ENCODE peak calls at places on chromosome 20, in five cellular contexts. R, P, A, T and Z are unnamed samples.

GRCh38 chr20:36272547-36273220 is 33.5 kb upstream of the DLGAP4 start:
- DNase-seq in T (no peak), R (no peak), P (no peak), A (no peak), Z (no peak)

GRCh38 chr20:54208492-54209044 is 681 bp downstream of the PFDN4 start:
- DNase-seq in T (peak), A (no peak), R (peak), P (peak), Z (no peak)

GRCh38 chr20:17171750-17172149 is 55.1 kb upstream of the PCSK2 start:
- DNase-seq in P (no peak), T (no peak), A (no peak), R (no peak), Z (no peak)

GRCh38 chr20:54025166-54025835 is 45.1 kb downstream of the BCAS1 start:
- DNase-seq in P (no peak), T (no peak), R (no peak), A (no peak), Z (no peak)

GRCh38 chr20:33444797-33445560 is 1.4 kb upstream of the SNTA1 start:
- DNase-seq in P (peak), T (no peak), A (no peak), R (no peak), Z (no peak)

GRCh38 chr20:34715384-34715783 is 11.2 kb downstream of the TP53INP2 start:
- DNase-seq in T (no peak), R (no peak), P (no peak), A (no peak), Z (no peak)

GRCh38 chr20:37345339-37346231 is at the start of gene SRC:
- DNase-seq in T (peak), P (peak), A (no peak), R (no peak), Z (peak)

GRCh38 chr20:41513829-41514228 is 104.3 kb downstream of the CHD6 start:
- DNase-seq in R (no peak), A (no peak), P (no peak), T (no peak), Z (no peak)

GRCh38 chr20:8744228-8744844 is 324.6 kb upstream of the PLCB4 start:
- DNase-seq in R (no peak), P (no peak), T (no peak), A (no peak), Z (no peak)

GRCh38 chr20:2703716-2704475 is 11.3 kb downstream of the EBF4 start:
- DNase-seq in P (no peak), A (no peak), T (no peak), R (no peak), Z (no peak)

GRCh38 chr20:23188377-23189169 is 102.4 kb upstream of the CD93 start:
- DNase-seq in R (no peak), P (no peak), T (no peak), A (no peak), Z (no peak)

GRCh38 chr20:43942661-43943285 is 28.1 kb downstream of the TOX2 start:
- DNase-seq in T (peak), R (peak), A (no peak), P (peak), Z (no peak)

GRCh38 chr20:45014671-45015415 is 48.5 kb downstream of the STK4 start:
- DNase-seq in P (no peak), T (no peak), A (no peak), R (no peak), Z (no peak)

GRCh38 chr20:45012682-45013302 is 46.5 kb downstream of the STK4 start:
- DNase-seq in R (no peak), P (no peak), A (no peak), T (no peak), Z (no peak)

GRCh38 chr20:45010399-45010828 is 44.1 kb downstream of the STK4 start:
- DNase-seq in T (no peak), P (no peak), A (no peak), R (no peak), Z (no peak)

GRCh38 chr20:45008521-45009049 is 42.3 kb downstream of the STK4 start:
- DNase-seq in T (no peak), P (no peak), R (no peak), A (no peak), Z (no peak)

GRCh38 chr20:45011108-45011526 is 44.8 kb downstream of the STK4 start:
- DNase-seq in A (peak), R (no peak), T (peak), P (peak), Z (no peak)
- TF ChIP-seq CTCF in A (peak), R (peak), T (peak), P (peak), Z (peak)

GRCh38 chr20:59182401-59183044 is 18.9 kb downstream of the ZNF831 start:
- DNase-seq in A (peak), R (no peak), P (no peak), T (no peak), Z (no peak)
- TF ChIP-seq CTCF in A (no peak), R (no peak), P (no peak), T (no peak), Z (no peak)

GRCh38 chr20:50506270-50506579 is 4.0 kb upstream of the PTPN1 start:
- DNase-seq in T (no peak), A (no peak), R (no peak), P (no peak), Z (no peak)
- TF ChIP-seq CTCF in T (no peak), A (no peak), R (no peak), P (no peak), Z (no peak)

GRCh38 chr20:10696650-10697049 is 22.9 kb upstream of the JAG1 start:
- DNase-seq in A (no peak), R (no peak), T (peak), P (peak), Z (no peak)
- TF ChIP-seq CTCF in A (no peak), R (peak), T (peak), P (peak), Z (peak)

GRCh38 chr20:15267935-15268334 is 930.5 kb upstream of the FLRT3 start:
- DNase-seq in R (no peak), A (no peak), T (peak), P (no peak), Z (no peak)

GRCh38 chr20:15265910-15266309 is 928.5 kb upstream of the FLRT3 start:
- DNase-seq in T (no peak), P (no peak), A (no peak), R (no peak), Z (no peak)
- TF ChIP-seq CTCF in T (peak), P (no peak), A (no peak), R (no peak), Z (no peak)